ENCODE peak calls at places on chromosomes 2 and 18, in six cellular contexts. One of them, this sample, is unnamed.

GRCh38 chr2:64434039-64434657 is 19.8 kb upstream of the LGALSL start:
- DNase-seq in activated gamma-delta T cell treated with Interleukin-2 at 50 U/mL for 16 hours: no peak
- DNase-seq in HCEC 1CT: no peak
- DNase-seq in AG09319: no peak
- DNase-seq in T-cell: no peak
- DNase-seq in KG1: no peak
- DNase-seq in this sample: no peak

GRCh38 chr2:47198985-47199451 is 43.9 kb upstream of the STPG4 start:
- DNase-seq in KG1: no peak
- DNase-seq in AG09319: peak; percentile 94
- DNase-seq in activated gamma-delta T cell treated with Interleukin-2 at 50 U/mL for 16 hours: no peak
- DNase-seq in T-cell: no peak
- DNase-seq in HCEC 1CT: peak; percentile 99
- DNase-seq in this sample: peak; percentile 99

GRCh38 chr2:53104263-53104662 is 663.3 kb upstream of the CHAC2 start:
- DNase-seq in AG09319: no peak
- DNase-seq in activated gamma-delta T cell treated with Interleukin-2 at 50 U/mL for 16 hours: no peak
- DNase-seq in T-cell: no peak
- DNase-seq in HCEC 1CT: peak; percentile 68
- DNase-seq in KG1: no peak
- DNase-seq in this sample: peak; percentile 6

GRCh38 chr2:235500761-235501662 is 7.2 kb downstream of the AGAP1 start:
- DNase-seq in KG1: no peak
- DNase-seq in T-cell: no peak
- DNase-seq in AG09319: no peak
- DNase-seq in activated gamma-delta T cell treated with Interleukin-2 at 50 U/mL for 16 hours: no peak
- DNase-seq in HCEC 1CT: peak; percentile 64
- DNase-seq in this sample: peak; percentile 53

GRCh38 chr2:100422320-100422719 is 4.9 kb upstream of the CHST10 start:
- DNase-seq in T-cell: no peak
- DNase-seq in KG1: no peak
- DNase-seq in activated gamma-delta T cell treated with Interleukin-2 at 50 U/mL for 16 hours: no peak
- DNase-seq in AG09319: no peak
- DNase-seq in HCEC 1CT: peak; percentile 41
- DNase-seq in this sample: peak; percentile 39

GRCh38 chr2:54634564-54635511 is 88.6 kb upstream of the EML6 start:
- DNase-seq in AG09319: no peak
- DNase-seq in activated gamma-delta T cell treated with Interleukin-2 at 50 U/mL for 16 hours: no peak
- DNase-seq in HCEC 1CT: peak; percentile 5
- DNase-seq in T-cell: no peak
- DNase-seq in KG1: no peak
- DNase-seq in this sample: peak; percentile 17

GRCh38 chr2:237662671-237663093 is 35.3 kb downstream of the LRRFIP1 start:
- DNase-seq in KG1: no peak
- DNase-seq in T-cell: peak; percentile 32
- DNase-seq in AG09319: peak; percentile 92
- DNase-seq in activated gamma-delta T cell treated with Interleukin-2 at 50 U/mL for 16 hours: no peak
- DNase-seq in HCEC 1CT: peak; percentile 88
- DNase-seq in this sample: no peak

GRCh38 chr18:79923896-79924585 is 27.4 kb downstream of the SLC66A2 start:
- DNase-seq in activated gamma-delta T cell treated with Interleukin-2 at 50 U/mL for 16 hours: peak; percentile 1
- DNase-seq in T-cell: no peak
- DNase-seq in AG09319: no peak
- DNase-seq in KG1: no peak
- DNase-seq in HCEC 1CT: no peak
- DNase-seq in this sample: no peak

GRCh38 chr2:187934236-187934635 is 357.4 kb upstream of the GULP1 start:
- DNase-seq in AG09319: no peak
- DNase-seq in T-cell: no peak
- DNase-seq in activated gamma-delta T cell treated with Interleukin-2 at 50 U/mL for 16 hours: no peak
- DNase-seq in KG1: no peak
- DNase-seq in HCEC 1CT: no peak
- DNase-seq in this sample: no peak